ENCODE peak calls at places on chromosome 13, in four cellular contexts. W, C, B and E are unnamed samples.
A peak's percentile ranks its signal among the peaks of the same experiment; 100 is the strongest.

GRCh38 chr13:89432997-89433396 is 1761.8 kb downstream of the SLITRK5 start:
- DNase-seq in B (no peak), W (no peak), C (no peak), E (no peak)

GRCh38 chr13:98141509-98141908 is 1.4 kb upstream of the FARP1 start:
- DNase-seq in C (no peak), B (no peak), W (no peak), E (no peak)

GRCh38 chr13:111948811-111949210 is 118.1 kb upstream of the SOX1 start:
- DNase-seq in B (no peak), W (no peak), C (no peak), E (no peak)

GRCh38 chr13:51220706-51221105 is 1.5 kb upstream of the FAM124A start:
- DNase-seq in C (no peak), W (no peak), B (no peak), E (no peak)

GRCh38 chr13:74210693-74211393 is 76.6 kb upstream of the KLF12 start:
- DNase-seq in W (peak; percentile 14), B (peak; percentile 76), C (no peak), E (peak; percentile 16)

GRCh38 chr13:43054803-43055802 is 31.7 kb downstream of the DNAJC15 start:
- DNase-seq in C (peak; percentile 16), W (peak; percentile 61), B (peak; percentile 66), E (peak; percentile 60)

GRCh38 chr13:78100481-78100880 is 181.8 kb upstream of the EDNRB start:
- DNase-seq in W (no peak), B (no peak), C (no peak), E (no peak)

GRCh38 chr13:59270327-59270726 is 893.4 kb downstream of the DIAPH3 start:
- DNase-seq in B (no peak), W (no peak), C (no peak), E (no peak)

GRCh38 chr13:99231726-99232125 is 26.5 kb downstream of the GPR18 start:
- DNase-seq in B (no peak), C (no peak), W (no peak), E (peak; percentile 8)

GRCh38 chr13:31050486-31051400 is 111.0 kb downstream of the HSPH1 start:
- DNase-seq in W (no peak), C (no peak), B (no peak), E (no peak)
- TF ChIP-seq CTCF in W (peak; percentile 45), C (no peak), B (peak; percentile 57), E (no peak)

DNA sequence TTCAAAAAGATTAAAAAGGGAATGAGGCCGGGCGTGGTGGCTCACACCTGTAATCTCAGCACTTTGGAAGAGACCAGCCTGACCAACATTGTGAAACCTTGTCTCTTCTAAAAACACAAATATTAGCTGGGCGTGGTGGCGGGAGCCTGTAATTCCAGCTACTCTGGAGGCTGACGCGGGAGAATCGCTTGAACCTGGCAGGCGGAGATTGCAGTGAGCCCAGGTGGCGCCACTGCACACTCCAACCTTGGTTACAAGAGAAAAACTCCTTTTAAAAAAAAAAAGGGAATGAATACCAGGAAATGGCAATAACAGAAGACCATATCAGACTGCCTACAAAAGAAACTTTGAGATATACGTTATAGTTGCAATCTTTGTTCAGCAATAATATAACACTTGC is 1244.5 kb downstream of the PCDH9 start:
- DNase-seq in C (no peak), W (peak; percentile 17), B (no peak), E (no peak)
- TF ChIP-seq CTCF in C (no peak), W (no peak), B (no peak), E (no peak)

GRCh38 chr13:26557051-26557392 is 461 bp upstream of the WASF3 start:
- DNase-seq in W (no peak), B (no peak), C (no peak), E (no peak)

GRCh38 chr13:26555413-26555812 is 2.1 kb upstream of the WASF3 start:
- DNase-seq in B (no peak), C (no peak), W (no peak), E (no peak)

GRCh38 chr13:26558912-26559485 is 1.5 kb downstream of the WASF3 start:
- DNase-seq in W (no peak), B (no peak), C (no peak), E (no peak)

GRCh38 chr13:26558074-26558805 is 757 bp downstream of the WASF3 start:
- DNase-seq in C (no peak), W (peak; percentile 36), B (no peak), E (no peak)

DNA sequence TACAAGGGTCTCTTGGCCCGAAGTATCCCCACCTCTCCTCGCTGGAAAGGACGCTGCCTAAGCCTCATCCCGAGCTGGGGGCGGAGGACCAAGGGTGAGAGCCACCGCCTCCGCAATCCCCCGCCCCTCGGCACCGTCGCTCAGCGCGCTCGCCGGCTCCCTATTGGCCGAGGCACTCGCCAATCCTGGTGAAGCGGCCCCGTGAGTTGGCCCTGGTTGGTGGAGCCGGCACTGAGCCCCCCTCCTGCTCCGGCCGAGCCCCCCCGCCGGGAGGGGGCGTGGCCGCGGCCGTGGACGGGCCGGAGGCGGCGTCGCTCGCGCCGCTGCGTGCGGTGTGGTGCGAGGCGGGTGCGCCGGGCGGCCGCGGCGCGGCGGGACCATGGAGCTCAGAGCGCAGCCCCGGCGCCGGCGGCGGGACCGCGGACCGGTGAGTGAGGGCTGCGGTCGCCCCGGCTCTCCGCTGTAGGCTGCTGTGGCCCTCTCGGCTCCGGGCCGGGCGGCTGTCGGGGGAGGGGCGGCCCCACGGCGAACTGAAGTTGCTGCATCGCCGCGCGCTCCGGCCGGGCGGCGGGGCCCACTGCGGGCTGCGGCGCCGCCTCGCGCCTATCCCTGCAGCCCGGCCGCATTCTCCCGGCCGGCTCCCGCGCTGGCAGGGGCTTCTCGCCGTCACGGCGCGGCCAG is at the start of gene WASF3:
- DNase-seq in W (peak; percentile 96), C (peak; percentile 60), B (peak; percentile 72), E (peak; percentile 97)
- TF ChIP-seq CTCF in W (no peak), C (no peak), B (no peak), E (no peak)

GRCh38 chr13:103184413-103184812 is 118.2 kb upstream of the SLC10A2 start:
- DNase-seq in C (peak; percentile 39), B (no peak), W (no peak), E (no peak)

GRCh38 chr13:103187621-103188020 is 121.4 kb upstream of the SLC10A2 start:
- DNase-seq in B (no peak), C (no peak), W (no peak), E (no peak)

GRCh38 chr13:103190841-103191240 is 124.6 kb upstream of the SLC10A2 start:
- DNase-seq in W (no peak), B (no peak), C (no peak), E (no peak)

GRCh38 chr13:103188688-103189326 is 122.6 kb upstream of the SLC10A2 start:
- DNase-seq in W (no peak), B (no peak), C (peak; percentile 41), E (no peak)
- TF ChIP-seq CTCF in W (no peak), B (peak; percentile 32), C (peak; percentile 33), E (peak; percentile 34)

DNA sequence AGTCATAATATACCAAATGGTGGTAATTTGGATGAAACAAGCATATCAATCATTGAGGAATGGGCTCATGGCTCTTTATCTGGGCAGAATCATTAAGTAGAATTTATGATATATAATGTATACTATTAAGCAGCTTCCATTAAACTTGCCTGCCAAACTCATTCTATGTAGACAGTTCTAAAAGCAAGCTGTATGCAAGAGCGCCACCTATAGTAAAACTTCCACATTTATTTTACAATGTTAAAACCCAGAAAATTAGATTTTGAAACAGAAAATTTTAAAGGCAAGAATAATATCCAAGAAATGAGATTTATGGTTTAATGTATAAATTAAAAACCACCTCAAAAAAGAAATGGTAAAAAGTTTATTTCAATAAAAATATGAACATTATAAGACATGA is 161.5 kb downstream of the MZT1 start:
- DNase-seq in W (no peak), B (no peak), C (peak; percentile 21), E (no peak)
- TF ChIP-seq CTCF in W (peak; percentile 39), B (peak; percentile 72), C (peak; percentile 46), E (peak; percentile 59)

GRCh38 chr13:70964124-70964523 is 855.9 kb upstream of the KLHL1 start:
- DNase-seq in W (no peak), C (peak; percentile 6), B (no peak), E (no peak)
- TF ChIP-seq CTCF in W (no peak), C (peak; percentile 20), B (peak; percentile 27), E (no peak)

GRCh38 chr13:107809125-107809524 is 406.2 kb downstream of the LIG4 start:
- DNase-seq in C (no peak), W (no peak), B (no peak), E (no peak)

GRCh38 chr13:107807306-107808073 is 407.8 kb downstream of the LIG4 start:
- DNase-seq in W (no peak), B (no peak), C (no peak), E (no peak)

GRCh38 chr13:107811233-107811632 is 404.1 kb downstream of the LIG4 start:
- DNase-seq in B (no peak), C (no peak), W (no peak), E (no peak)

GRCh38 chr13:107806726-107807125 is 408.6 kb downstream of the LIG4 start:
- DNase-seq in W (no peak), C (no peak), B (no peak), E (no peak)

GRCh38 chr13:107808388-107808787 is 406.9 kb downstream of the LIG4 start:
- DNase-seq in B (no peak), C (no peak), W (no peak), E (no peak)
- TF ChIP-seq CTCF in B (no peak), C (no peak), W (no peak), E (no peak)